ENCODE peak calls at places on chromosomes 7 and 10, in four cellular contexts. Q, J, G and O are unnamed samples.

GRCh38 chr7:7562736-7563135 is 3.9 kb upstream of the MIOS start:
- DNase-seq in J (no peak), Q (no peak), G (no peak), O (no peak)

GRCh38 chr10:117272195-117273076 is 31.5 kb downstream of the SLC18A2 start:
- DNase-seq in G (no peak), Q (peak), J (no peak), O (no peak)

GRCh38 chr7:138666385-138666784 is 34.8 kb downstream of the SVOPL start:
- DNase-seq in G (no peak), J (no peak), Q (no peak), O (no peak)

GRCh38 chr10:23696476-23696875 is 257.6 kb downstream of the OTUD1 start:
- DNase-seq in Q (no peak), J (no peak), G (no peak), O (no peak)

GRCh38 chr10:47358457-47358856 is 10.3 kb downstream of the RBP3 start:
- DNase-seq in G (peak), J (no peak), Q (no peak), O (no peak)

GRCh38 chr7:72336382-72336886 is 75.7 kb downstream of the CALN1 start:
- DNase-seq in G (no peak), J (no peak), Q (no peak), O (peak)

GRCh38 chr7:146115665-146116451 is 743 bp upstream of the CNTNAP2 start:
- DNase-seq in J (no peak), Q (peak), G (peak), O (peak)

GRCh38 chr10:96257944-96258343 is 13.4 kb downstream of the BLNK start:
- DNase-seq in Q (no peak), J (no peak), G (peak), O (no peak)

GRCh38 chr10:67849331-67850011 is 11.5 kb upstream of the DNAJC12 start:
- DNase-seq in Q (peak), G (peak), J (peak), O (peak)
- TF ChIP-seq CTCF in Q (no peak), G (no peak), J (no peak), O (no peak)

DNA sequence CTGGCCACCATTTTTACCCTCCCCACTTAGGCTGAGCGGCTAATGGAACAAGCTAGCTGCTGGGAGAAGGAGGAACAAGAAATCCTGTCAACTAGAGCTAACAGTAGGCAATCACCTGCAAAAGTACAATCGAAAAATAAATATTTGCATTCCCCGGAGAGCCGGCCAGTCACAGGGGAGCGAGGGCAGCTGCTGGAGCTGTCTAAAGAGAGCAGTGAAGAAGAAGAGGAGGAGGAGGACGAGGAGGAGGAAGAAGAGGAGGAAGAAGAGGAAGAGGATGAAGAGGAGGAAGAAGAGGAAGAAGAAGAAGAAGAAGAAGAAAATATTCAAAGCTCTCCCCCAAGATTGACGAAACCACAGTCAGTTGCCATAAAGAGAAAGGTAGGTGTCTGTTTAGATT is 89.6 kb upstream of the SAMD8 start:
- DNase-seq in J (no peak), Q (no peak), G (peak), O (no peak)
- TF ChIP-seq CTCF in J (no peak), Q (no peak), G (no peak), O (no peak)

GRCh38 chr10:94232711-94233383 is 129.9 kb downstream of the NOC3L start:
- DNase-seq in J (no peak), G (peak), Q (no peak), O (no peak)
- TF ChIP-seq CTCF in J (no peak), G (no peak), Q (no peak), O (no peak)

DNA sequence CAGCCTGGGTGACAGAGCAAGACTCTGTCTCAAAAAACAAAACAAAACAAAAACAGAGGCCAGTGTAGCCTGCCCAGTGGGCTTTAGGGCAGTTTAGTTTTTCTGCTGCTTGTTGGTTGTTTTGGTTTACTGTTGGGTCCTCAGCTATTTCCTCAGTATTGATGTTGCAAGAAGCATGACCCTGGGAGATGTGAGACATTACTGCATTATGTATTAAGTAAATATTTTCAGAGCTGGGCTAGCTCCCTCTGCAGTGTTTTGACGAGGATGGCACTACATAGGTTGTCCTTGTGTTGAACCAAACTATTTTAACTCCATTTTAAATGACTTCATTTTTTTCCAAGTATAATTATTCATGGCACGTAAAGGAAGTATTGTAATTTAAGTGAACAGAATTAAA is 4.8 kb downstream of the AKAP9 start:
- DNase-seq in J (no peak), Q (peak), G (no peak), O (no peak)
- TF ChIP-seq CTCF in J (no peak), Q (no peak), G (no peak), O (no peak)

GRCh38 chr10:122550983-122551382 is 9.6 kb upstream of the DMBT1 start:
- DNase-seq in Q (no peak), J (no peak), G (no peak), O (no peak)
- TF ChIP-seq CTCF in Q (no peak), J (no peak), G (no peak), O (no peak)

GRCh38 chr7:43108255-43109011 is 4.0 kb upstream of the HECW1 start:
- DNase-seq in G (peak), Q (peak), J (peak), O (peak)
- TF ChIP-seq CTCF in G (peak), Q (peak), J (no peak), O (peak)

GRCh38 chr10:94220717-94221116 is 142.0 kb downstream of the NOC3L start:
- DNase-seq in Q (no peak), J (no peak), G (no peak), O (no peak)

GRCh38 chr10:94230134-94230785 is 132.5 kb downstream of the NOC3L start:
- DNase-seq in G (no peak), Q (no peak), J (no peak), O (no peak)

GRCh38 chr10:94223702-94224370 is 138.9 kb downstream of the NOC3L start:
- DNase-seq in J (no peak), Q (no peak), G (no peak), O (no peak)

GRCh38 chr10:94224656-94225055 is 138.1 kb downstream of the NOC3L start:
- DNase-seq in G (no peak), Q (no peak), J (no peak), O (no peak)

GRCh38 chr10:94225589-94225988 is 137.2 kb downstream of the NOC3L start:
- DNase-seq in J (no peak), G (no peak), Q (no peak), O (no peak)
- TF ChIP-seq CTCF in J (no peak), G (no peak), Q (peak), O (no peak)

GRCh38 chr10:130341325-130341724 is 205.1 kb downstream of the GLRX3 start:
- DNase-seq in Q (peak), J (no peak), G (peak), O (no peak)
- TF ChIP-seq CTCF in Q (peak), J (no peak), G (peak), O (no peak)

GRCh38 chr10:115969591-115969990 is 303.4 kb downstream of the GFRA1 start:
- DNase-seq in Q (no peak), J (no peak), G (no peak), O (no peak)

GRCh38 chr10:115968236-115968635 is 304.8 kb downstream of the GFRA1 start:
- DNase-seq in Q (no peak), G (no peak), J (no peak), O (no peak)

GRCh38 chr10:115975506-115975905 is 297.5 kb downstream of the GFRA1 start:
- DNase-seq in Q (no peak), J (no peak), G (no peak), O (no peak)

GRCh38 chr10:115975031-115975430 is 298.0 kb downstream of the GFRA1 start:
- DNase-seq in G (no peak), Q (no peak), J (no peak), O (no peak)

GRCh38 chr10:115972426-115972825 is 300.6 kb downstream of the GFRA1 start:
- DNase-seq in Q (no peak), J (no peak), G (no peak), O (no peak)
- TF ChIP-seq CTCF in Q (no peak), J (no peak), G (no peak), O (no peak)